ENCODE peak calls at places on chromosomes 11 and 22, in seven cellular contexts. Q, M, D, E, N, O and B are unnamed samples.

GRCh38 chr11:10490398-10491232 is 35.6 kb downstream of the AMPD3 start:
- DNase-seq in E (no peak), Q (peak; percentile 38), O (no peak), M (peak; percentile 97), D (peak; percentile 83), N (no peak), B (no peak)

GRCh38 chr11:82722236-82722635 is 11.4 kb downstream of the FAM181B start:
- DNase-seq in O (no peak), Q (no peak), M (no peak), N (no peak), E (no peak), D (no peak), B (no peak)

GRCh38 chr22:21933413-21933812 is 19.2 kb downstream of the PPM1F start:
- DNase-seq in M (no peak), Q (no peak), O (no peak), N (no peak), D (no peak), E (no peak), B (no peak)

GRCh38 chr11:34302046-34302921 is 55.5 kb downstream of the ABTB2 start:
- DNase-seq in E (no peak), N (peak; percentile 10), M (peak; percentile 12), D (no peak), O (no peak), Q (no peak), B (no peak)

GRCh38 chr11:73388241-73389133 is 12.3 kb downstream of the RELT start:
- DNase-seq in O (no peak), Q (no peak), E (no peak), N (no peak), M (no peak), D (peak; percentile 35), B (no peak)

GRCh38 chr11:72740562-72741428 is 11.4 kb downstream of the ARAP1 start:
- DNase-seq in N (no peak), D (no peak), O (no peak), Q (no peak), E (no peak), M (no peak), B (no peak)

GRCh38 chr11:126949066-126949945 is 51.3 kb downstream of the KIRREL3 start:
- DNase-seq in O (no peak), E (no peak), M (no peak), Q (no peak), D (no peak), N (no peak), B (no peak)

GRCh38 chr11:118313242-118313641 is 8.7 kb downstream of the CD3E start:
- DNase-seq in E (no peak), D (no peak), M (no peak), O (no peak), Q (no peak), N (no peak), B (no peak)

GRCh38 chr11:12276356-12276755 is 101.0 kb upstream of the PARVA start:
- DNase-seq in N (no peak), M (no peak), Q (no peak), E (no peak), O (no peak), D (no peak), B (no peak)

GRCh38 chr11:17740649-17741235 is 6.2 kb downstream of the KCNC1 start:
- DNase-seq in E (no peak), Q (no peak), D (no peak), M (no peak), N (no peak), O (no peak), B (no peak)

GRCh38 chr11:108975641-108976071 is 310.8 kb downstream of the DDX10 start:
- DNase-seq in E (no peak), N (no peak), D (no peak), Q (no peak), M (no peak), O (no peak), B (no peak)

GRCh38 chr11:117519170-117519569 is 191.5 kb downstream of the CEP164 start:
- DNase-seq in Q (peak; percentile 20), M (no peak), N (no peak), D (no peak), O (no peak), E (no peak), B (no peak)

GRCh38 chr11:34174411-34175041 is 69.1 kb downstream of the NAT10 start:
- DNase-seq in Q (peak; percentile 92), E (peak; percentile 72), N (peak; percentile 90), M (peak; percentile 70), D (peak; percentile 75), O (peak; percentile 46), B (peak; percentile 89)

GRCh38 chr11:11857769-11858168 is 16.0 kb downstream of the USP47 start:
- DNase-seq in M (no peak), E (no peak), Q (no peak), N (no peak), O (no peak), D (no peak), B (no peak)

GRCh38 chr11:72233773-72234513 is 9.4 kb downstream of the INPPL1 start:
- DNase-seq in O (no peak), M (no peak), E (no peak), N (no peak), D (no peak), Q (no peak), B (peak; percentile 29)

GRCh38 chr11:82988936-82989627 is 82.6 kb downstream of the RAB30 start:
- DNase-seq in N (no peak), E (no peak), D (peak; percentile 22), Q (no peak), M (peak; percentile 25), O (no peak), B (no peak)

GRCh38 chr11:16985297-16985696 is 28.9 kb downstream of the PLEKHA7 start:
- DNase-seq in E (no peak), M (no peak), Q (no peak), O (no peak), D (no peak), N (no peak), B (no peak)

GRCh38 chr11:61777234-61778090 is 14.9 kb downstream of the TMEM258 start:
- DNase-seq in O (peak; percentile 55), M (no peak), E (peak; percentile 54), N (peak; percentile 68), D (peak; percentile 49), Q (no peak), B (no peak)

GRCh38 chr11:119700536-119701346 is 28.3 kb downstream of the NECTIN1 start:
- DNase-seq in M (peak; percentile 72), N (peak; percentile 11), Q (no peak), E (no peak), O (no peak), D (no peak), B (no peak)

GRCh38 chr11:113345978-113346377 is 31.6 kb downstream of the TTC12 start:
- DNase-seq in D (no peak), E (no peak), N (no peak), Q (no peak), O (no peak), M (no peak), B (peak; percentile 45)

GRCh38 chr11:105861225-105861624 is 160.8 kb downstream of the MSANTD4 start:
- DNase-seq in Q (peak; percentile 14), M (no peak), D (peak; percentile 49), N (no peak), O (no peak), E (no peak), B (no peak)

GRCh38 chr22:28024422-28024888 is 105.4 kb upstream of the PITPNB start:
- DNase-seq in N (no peak), Q (no peak), M (no peak), O (no peak), D (no peak), E (no peak), B (peak; percentile 17)

GRCh38 chr22:27032121-27032761 is 374.9 kb downstream of the MIAT start:
- DNase-seq in N (no peak), O (no peak), Q (no peak), E (no peak), M (no peak), D (no peak), B (no peak)

GRCh38 chr11:126113515-126113957 is 50.9 kb upstream of the CDON start:
- DNase-seq in N (no peak), M (peak; percentile 31), D (peak; percentile 87), O (no peak), E (no peak), Q (peak; percentile 99), B (no peak)

GRCh38 chr11:114059278-114059983 is at the start of gene ZBTB16:
- DNase-seq in N (peak; percentile 61), D (peak; percentile 93), M (no peak), E (peak; percentile 51), Q (no peak), O (peak; percentile 55), B (no peak)

GRCh38 chr22:37157516-37158289 is 8.0 kb upstream of the IL2RB start:
- DNase-seq in M (peak; percentile 44), Q (no peak), O (no peak), E (no peak), N (no peak), D (no peak), B (no peak)

GRCh38 chr22:42277232-42277753 is 6.8 kb upstream of the TCF20 start:
- DNase-seq in D (no peak), O (no peak), M (no peak), Q (no peak), E (no peak), N (no peak), B (no peak)

GRCh38 chr11:15159085-15159484 is 44.4 kb downstream of the INSC start:
- DNase-seq in E (no peak), M (no peak), Q (peak; percentile 72), D (no peak), O (no peak), N (no peak), B (no peak)